ENCODE peak calls at places on chromosomes 13 and 19, in eight cellular contexts. W, Y, E, K, N, O, Z and U are unnamed samples.

GRCh38 chr13:99314640-99315176 is 7.5 kb upstream of the GPR183 start:
- DNase-seq in W (no peak), Y (no peak), E (no peak), K (peak; percentile 55), N (no peak), O (no peak), Z (no peak), U (no peak)

GRCh38 chr13:21466527-21466926 is 7.4 kb upstream of the ZDHHC20 start:
- DNase-seq in W (no peak), Y (no peak), E (no peak), K (no peak), N (no peak), O (no peak), Z (no peak), U (no peak)

GRCh38 chr13:82739881-82740280 is 1142.4 kb downstream of the SLITRK1 start:
- DNase-seq in W (no peak), Y (no peak), E (peak; percentile 21), K (no peak), N (no peak), O (no peak), Z (no peak), U (no peak)

GRCh38 chr13:111398196-111398595 is 77.8 kb downstream of the TEX29 start:
- DNase-seq in W (peak; percentile 8), Y (no peak), E (no peak), K (no peak), N (no peak), O (no peak), Z (no peak), U (no peak)

GRCh38 chr19:39126593-39127187 is 1.1 kb downstream of the PAK4 start:
- DNase-seq in W (no peak), Y (no peak), E (peak; percentile 67), K (no peak), N (no peak), O (no peak), Z (no peak), U (peak; percentile 46)

GRCh38 chr19:19406878-19407639 is 1.6 kb downstream of the GATAD2A start:
- DNase-seq in W (peak; percentile 57), Y (peak; percentile 17), E (peak; percentile 39), K (peak; percentile 40), N (peak; percentile 31), O (no peak), Z (no peak), U (peak; percentile 30)

GRCh38 chr13:24135674-24136300 is 24.7 kb upstream of the SPATA13 start:
- DNase-seq in W (no peak), Y (no peak), E (peak; percentile 40), K (peak; percentile 38), N (no peak), O (no peak), Z (no peak), U (no peak)

GRCh38 chr19:19115954-19116353 is 22.3 kb downstream of the TMEM161A start:
- DNase-seq in W (no peak), Y (no peak), E (peak; percentile 41), K (peak; percentile 45), N (no peak), O (no peak), Z (no peak), U (peak; percentile 31)

GRCh38 chr19:51548213-51548651 is 16.8 kb upstream of the SIGLEC6 start:
- DNase-seq in W (no peak), Y (no peak), E (no peak), K (no peak), N (no peak), O (no peak), Z (no peak), U (no peak)

GRCh38 chr13:44967656-44968451 is 21.4 kb downstream of the NUFIP1 start:
- DNase-seq in W (no peak), Y (no peak), E (peak; percentile 20), K (peak; percentile 17), N (no peak), O (no peak), Z (no peak), U (peak; percentile 10)

GRCh38 chr19:43525836-43526771 is 897 bp downstream of the ETHE1 start:
- DNase-seq in W (no peak), Y (no peak), E (peak; percentile 43), K (peak; percentile 64), N (peak; percentile 26), O (peak; percentile 33), Z (no peak), U (peak; percentile 25)

GRCh38 chr19:23917856-23918255 is 3.2 kb downstream of the ZNF726 start:
- DNase-seq in W (no peak), Y (no peak), E (no peak), K (no peak), N (no peak), O (no peak), Z (no peak), U (no peak)

GRCh38 chr13:99376132-99376531 is 68.9 kb upstream of the GPR183 start:
- DNase-seq in W (no peak), Y (no peak), E (no peak), K (no peak), N (no peak), O (no peak), Z (no peak), U (no peak)

GRCh38 chr13:79686441-79686840 is 205.5 kb downstream of the NDFIP2 start:
- DNase-seq in W (no peak), Y (no peak), E (no peak), K (no peak), N (no peak), O (no peak), Z (no peak), U (no peak)